ENCODE peak calls at places on chromosomes 5 and 9, in five cellular contexts. U is fibroblast of lung, I is HepG2, W is hepatocyte, V is GM23248. B is an unnamed sample. For H4K20me1, the result is how much of the 10 kb centered on the place peaks cover.

GRCh38 chr9:11144750-11145149 is 531.9 kb upstream of the PTPRD start:
- DNase-seq in U (no peak), I (no peak), W (no peak), V (no peak), B (no peak)

GRCh38 chr9:84343111-84343521 is 2.6 kb upstream of the SLC28A3 start:
- DNase-seq in U (peak), I (no peak), W (no peak), V (peak), B (no peak)

GRCh38 chr9:127258884-127259471 is 5.6 kb upstream of the GARNL3 start:
- DNase-seq in U (no peak), I (no peak), W (peak), V (no peak), B (no peak)

GRCh38 chr5:39197556-39197955 is 21.8 kb downstream of the FYB1 start:
- DNase-seq in U (no peak), I (no peak), W (no peak), V (no peak), B (no peak)

GRCh38 chr5:164688437-164688836 is 1183.0 kb downstream of the MAT2B start:
- DNase-seq in U (no peak), I (no peak), W (no peak), V (no peak), B (no peak)

GRCh38 chr5:616342-617039 is 4.4 kb downstream of the CEP72 start:
- DNase-seq in U (no peak), I (no peak), W (no peak), V (no peak), B (no peak)

GRCh38 chr9:97840521-97840920 is 12.5 kb upstream of the FOXE1 start:
- DNase-seq in U (peak), I (no peak), W (no peak), V (no peak), B (peak)

GRCh38 chr5:15690611-15691010 is 190.6 kb downstream of the FBXL7 start:
- DNase-seq in U (peak), I (no peak), W (no peak), V (peak), B (no peak)

GRCh38 chr5:171549259-171549658 is 129.8 kb downstream of the FGF18 start:
- DNase-seq in U (no peak), I (no peak), W (no peak), V (no peak), B (no peak)

GRCh38 chr5:368162-369084 is 46.9 kb downstream of the AHRR start:
- DNase-seq in U (peak), I (no peak), W (no peak), V (no peak), B (no peak)

GRCh38 chr5:1314564-1314982 is 19.7 kb upstream of the TERT start:
- DNase-seq in U (no peak), I (no peak), W (no peak), V (no peak), B (no peak)

GRCh38 chr5:139446956-139447779 is 7.8 kb upstream of the DNAJC18 start:
- DNase-seq in U (peak), I (no peak), W (no peak), V (peak), B (peak)

GRCh38 chr5:35894131-35894530 is 37.4 kb downstream of the IL7R start:
- DNase-seq in U (no peak), I (no peak), W (no peak), V (no peak), B (no peak)
- H4K20me1 ChIP-seq in U (under half), I (under half), W (under half), V (under half), B (under half)

GRCh38 chr5:126837907-126838539 is 61.1 kb downstream of the LMNB1 start:
- DNase-seq in U (no peak), I (no peak), W (no peak), V (peak), B (no peak)
- H2AFZ ChIP-seq in U (no peak), I (no peak), W (no peak), V (no peak), B (no peak)

DNA sequence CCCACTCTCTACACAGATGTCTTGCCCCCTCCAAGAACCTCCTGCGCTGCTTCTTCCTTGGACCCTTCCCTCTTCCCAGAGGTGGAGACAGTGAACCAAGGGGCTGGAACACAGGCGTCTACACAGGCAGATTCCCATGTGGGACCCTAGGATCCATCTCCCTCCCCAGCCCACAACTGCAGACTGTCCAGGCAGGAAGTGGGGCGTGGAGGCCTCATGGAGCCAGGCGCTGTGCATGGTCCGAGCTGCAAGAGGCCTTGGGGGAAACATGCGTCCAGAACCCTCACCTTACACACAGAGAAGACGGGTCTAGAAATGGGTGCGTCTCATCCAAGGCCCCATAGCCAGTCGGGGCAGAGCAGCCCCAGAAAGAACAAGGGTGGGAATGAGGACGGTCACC is 117.5 kb downstream of the VAV2 start:
- DNase-seq in U (no peak), I (no peak), W (no peak), V (no peak), B (no peak)
- H4K20me1 ChIP-seq in U (under half), I (half or more), W (under half), V (under half), B (under half)

DNA sequence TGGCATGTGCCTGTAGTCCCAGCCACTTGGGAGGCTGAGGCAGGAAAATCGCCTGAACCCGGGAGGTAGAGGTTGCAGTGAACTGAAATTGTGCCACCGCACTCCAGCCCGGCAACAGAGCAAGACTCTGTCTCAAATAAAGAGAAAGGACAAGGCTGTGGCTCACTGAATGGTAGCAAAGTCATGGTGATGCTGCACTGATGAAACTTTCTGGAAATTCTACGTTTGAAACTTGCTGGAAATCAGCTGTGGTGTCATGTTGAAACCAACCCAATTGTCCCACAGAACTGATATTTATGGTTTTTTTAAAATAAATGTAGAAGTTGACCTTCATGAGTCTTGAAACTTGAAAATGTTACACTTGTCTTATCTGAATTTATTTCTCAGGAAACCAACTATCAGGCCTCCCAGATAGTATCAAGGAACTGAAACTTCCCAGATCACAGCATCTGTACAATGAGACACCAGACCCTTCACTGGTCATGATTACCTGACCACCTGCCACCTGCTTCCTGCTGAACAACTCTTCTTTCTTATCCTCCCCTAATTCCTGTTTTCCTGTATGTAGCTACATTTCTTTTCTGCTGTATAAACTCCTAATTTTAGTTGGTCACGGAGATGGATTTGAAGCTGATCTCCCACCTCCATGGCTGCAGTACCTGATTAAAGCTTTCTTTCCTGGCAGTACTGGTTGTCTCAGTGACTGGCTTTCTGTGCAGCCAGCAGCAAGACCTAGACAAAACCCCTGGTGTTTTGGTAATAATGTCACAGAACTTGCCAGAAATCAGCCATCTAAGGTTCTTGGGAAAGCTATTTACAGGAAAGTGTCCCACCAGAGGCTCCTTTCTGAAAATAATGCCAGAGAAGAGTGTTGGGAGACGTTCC is 5.6 kb upstream of the TBC1D13 start:
- DNase-seq in U (no peak), I (no peak), W (no peak), V (no peak), B (no peak)
- H2AFZ ChIP-seq in U (no peak), I (no peak), W (no peak), V (no peak), B (no peak)

B was measured in mammary epithelial cell.